ENCODE peak calls at places on chromosomes 6 and 20, in seven cellular contexts. B, U, J, T, G, I and L are unnamed samples.

GRCh38 chr20:33263784-33264183 is 19.2 kb upstream of the BPIFB1 start:
- DNase-seq in G (no peak), B (no peak), I (no peak), J (no peak), U (no peak), T (no peak), L (no peak)

GRCh38 chr20:33119725-33120720 is 40.6 kb downstream of the BPIFB4 start:
- DNase-seq in U (no peak), J (no peak), T (no peak), B (no peak), I (peak), G (no peak), L (no peak)

GRCh38 chr20:40438161-40438835 is 250.7 kb downstream of the MAFB start:
- DNase-seq in J (no peak), G (no peak), B (no peak), U (no peak), I (no peak), T (no peak), L (no peak)

GRCh38 chr6:55578537-55579363 is at the start of gene HMGCLL1:
- DNase-seq in U (no peak), T (peak), I (peak), B (no peak), J (peak), G (no peak), L (no peak)

GRCh38 chr6:108622601-108623335 is 62.1 kb downstream of the FOXO3 start:
- DNase-seq in T (peak), B (peak), I (peak), U (no peak), G (no peak), J (no peak), L (no peak)

GRCh38 chr6:17705778-17706579 is 746 bp downstream of the NUP153 start:
- DNase-seq in B (peak), G (peak), I (peak), J (peak), T (peak), U (peak), L (peak)

GRCh38 chr6:97097068-97098047 is 172.8 kb downstream of the KLHL32 start:
- DNase-seq in U (no peak), I (no peak), G (no peak), J (no peak), B (no peak), T (peak), L (no peak)

GRCh38 chr6:136037246-136037884 is 185.9 kb downstream of the PDE7B start:
- DNase-seq in T (peak), J (no peak), U (no peak), G (no peak), I (peak), B (no peak), L (no peak)

GRCh38 chr6:108584323-108584722 is 23.6 kb downstream of the FOXO3 start:
- DNase-seq in B (no peak), I (no peak), T (no peak), J (no peak), G (no peak), U (no peak), L (no peak)

GRCh38 chr6:148831531-148831930 is 84.7 kb downstream of the UST start:
- DNase-seq in I (no peak), G (no peak), B (no peak), J (no peak), T (peak), U (no peak), L (no peak)

GRCh38 chr20:59580208-59580980 is 23.9 kb upstream of the PHACTR3 start:
- DNase-seq in B (no peak), U (no peak), G (no peak), I (no peak), T (peak), J (no peak), L (no peak)

GRCh38 chr6:166591026-166591425 is 4.5 kb upstream of the RAMACL start:
- DNase-seq in I (no peak), U (no peak), B (no peak), T (no peak), J (no peak), G (no peak), L (no peak)

GRCh38 chr6:51842066-51842465 is 245.3 kb downstream of the PKHD1 start:
- DNase-seq in I (no peak), T (no peak), J (peak), U (no peak), G (no peak), B (no peak), L (no peak)

GRCh38 chr6:158050955-158051354 is 69.3 kb downstream of the SYNJ2 start:
- DNase-seq in J (no peak), G (no peak), T (no peak), B (no peak), I (peak), U (no peak), L (no peak)

GRCh38 chr6:17865798-17866725 is 121.4 kb downstream of the KIF13A start:
- DNase-seq in B (peak), J (no peak), T (peak), I (peak), G (no peak), U (no peak), L (peak)

GRCh38 chr20:33441142-33441955 is 2.2 kb downstream of the SNTA1 start:
- DNase-seq in T (no peak), I (no peak), J (no peak), B (no peak), G (no peak), U (no peak), L (no peak)

GRCh38 chr20:36496707-36497669 is 44.3 kb upstream of the MYL9 start:
- DNase-seq in J (no peak), U (no peak), G (no peak), T (no peak), B (no peak), I (no peak), L (no peak)

GRCh38 chr20:50278377-50278683 is 87.7 kb downstream of the CEBPB start:
- DNase-seq in B (no peak), J (no peak), I (no peak), U (no peak), T (no peak), G (no peak), L (no peak)

GRCh38 chr6:108837236-108837971 is 10.8 kb upstream of the ARMC2 start:
- DNase-seq in T (no peak), G (no peak), U (no peak), I (peak), J (no peak), B (no peak), L (no peak)

GRCh38 chr6:25706314-25707014 is 48.1 kb upstream of the SLC17A4 start:
- DNase-seq in G (no peak), J (no peak), U (no peak), B (peak), T (peak), I (no peak), L (no peak)

GRCh38 chr20:17856024-17856564 is 112.5 kb downstream of the SNX5 start:
- DNase-seq in I (no peak), G (no peak), J (no peak), T (no peak), U (no peak), B (peak), L (no peak)

GRCh38 chr6:50845499-50846108 is 26.9 kb downstream of the TFAP2B start:
- DNase-seq in I (no peak), G (no peak), J (peak), B (no peak), T (no peak), U (no peak), L (no peak)

GRCh38 chr6:132898376-132898775 is 84.0 kb downstream of the RPS12 start:
- DNase-seq in U (no peak), G (no peak), I (no peak), T (no peak), J (no peak), B (no peak), L (no peak)

GRCh38 chr6:68633654-68634502 is 1.2 kb upstream of the ADGRB3 start:
- DNase-seq in U (no peak), I (peak), G (no peak), J (no peak), T (no peak), B (peak), L (no peak)

GRCh38 chr6:17472653-17473183 is 79.3 kb downstream of the CAP2 start:
- DNase-seq in T (no peak), J (no peak), B (no peak), U (no peak), I (no peak), G (no peak), L (no peak)

GRCh38 chr6:41759905-41760579 is 12.8 kb upstream of the PGC start:
- DNase-seq in T (no peak), B (no peak), U (no peak), I (no peak), J (no peak), G (no peak), L (no peak)

GRCh38 chr6:56649782-56650181 is 7.1 kb upstream of the DST start:
- DNase-seq in G (no peak), B (no peak), U (no peak), T (peak), J (no peak), I (peak), L (no peak)

GRCh38 chr6:74606488-74607135 is 599.2 kb downstream of the COL12A1 start:
- DNase-seq in U (no peak), T (peak), J (no peak), B (no peak), G (no peak), I (peak), L (no peak)

GRCh38 chr6:16624631-16625299 is 136.5 kb downstream of the ATXN1 start:
- DNase-seq in I (peak), G (no peak), U (no peak), T (no peak), B (no peak), J (no peak), L (no peak)

GRCh38 chr20:1286267-1287036 is 20.4 kb downstream of the SNPH start:
- DNase-seq in G (no peak), U (no peak), J (no peak), T (no peak), I (no peak), B (no peak), L (no peak)

GRCh38 chr6:79946242-79946641 is 1.1 kb downstream of the ELOVL4 start:
- DNase-seq in U (no peak), T (peak), B (peak), G (no peak), I (peak), J (no peak), L (no peak)

GRCh38 chr6:135995160-135995898 is 143.8 kb downstream of the PDE7B start:
- DNase-seq in B (no peak), G (no peak), J (no peak), I (peak), U (no peak), T (peak), L (no peak)

GRCh38 chr20:63520594-63520938 is at the start of gene PPDPF:
- DNase-seq in U (peak), T (peak), B (peak), G (peak), J (peak), I (peak), L (no peak)

GRCh38 chr20:45798935-45799642 is 7.3 kb downstream of the DNTTIP1 start:
- DNase-seq in B (peak), G (peak), I (peak), J (peak), T (peak), U (peak), L (no peak)

GRCh38 chr6:6686748-6687601 is 98.5 kb downstream of the LY86 start:
- DNase-seq in B (peak), J (peak), T (peak), U (no peak), G (no peak), I (peak), L (peak)

GRCh38 chr6:48476257-48476656 is 365.3 kb upstream of the PTCHD4 start:
- DNase-seq in G (no peak), J (no peak), U (no peak), B (peak), T (peak), I (peak), L (no peak)

GRCh38 chr6:110394409-110394808 is 21.0 kb downstream of the DDO start:
- DNase-seq in I (no peak), J (no peak), U (no peak), T (no peak), G (no peak), B (no peak), L (no peak)

GRCh38 chr6:11006060-11006459 is 38.0 kb downstream of the ELOVL2 start:
- DNase-seq in B (no peak), U (no peak), J (no peak), T (no peak), G (no peak), I (peak), L (no peak)

GRCh38 chr6:12845224-12846004 is 128.8 kb downstream of the PHACTR1 start:
- DNase-seq in B (no peak), G (no peak), T (no peak), I (no peak), U (no peak), J (no peak), L (no peak)

GRCh38 chr6:158854214-158855101 is 35.3 kb upstream of the EZR start:
- DNase-seq in U (no peak), I (peak), T (peak), B (no peak), G (no peak), J (no peak), L (no peak)